ENCODE peak calls at places on chromosomes 13 and 19, in five cellular contexts. P is stomach, G is breast epithelium, Q is GM23338, D is GM12878. B is an unnamed sample.

GRCh38 chr13:58080806-58081205 is 449.3 kb downstream of the PCDH17 start:
- DNase-seq in Q (peak; percentile 72), G (no peak), P (no peak), D (no peak), B (no peak)

GRCh38 chr19:49042177-49042576 is 1.5 kb upstream of the CGB5 start:
- DNase-seq in D (no peak), G (no peak), P (no peak), Q (no peak), B (no peak)

GRCh38 chr13:105410602-105411001 is 1124.9 kb downstream of the EFNB2 start:
- DNase-seq in D (no peak), P (peak; percentile 67), G (peak; percentile 22), Q (peak; percentile 82), B (peak; percentile 21)

GRCh38 chr13:24274452-24274971 is 34.9 kb upstream of the C1QTNF9 start:
- DNase-seq in D (peak; percentile 88), P (peak; percentile 40), Q (no peak), G (no peak), B (peak; percentile 34)

GRCh38 chr13:100533588-100534041 is 55.0 kb downstream of the GGACT start:
- DNase-seq in D (no peak), P (peak; percentile 77), Q (no peak), G (no peak), B (no peak)

GRCh38 chr13:47121092-47121763 is 224.4 kb upstream of the HTR2A start:
- DNase-seq in P (no peak), G (no peak), Q (no peak), D (no peak), B (no peak)

GRCh38 chr13:41590122-41590521 is 132.8 kb downstream of the RGCC start:
- DNase-seq in P (no peak), Q (no peak), D (no peak), G (no peak), B (no peak)

GRCh38 chr19:49536921-49537462 is 9.2 kb downstream of the RCN3 start:
- DNase-seq in D (no peak), P (no peak), G (no peak), Q (no peak), B (no peak)

GRCh38 chr13:25905411-25906010 is 146.3 kb downstream of the SHISA2 start:
- DNase-seq in G (no peak), D (no peak), Q (no peak), P (no peak), B (peak; percentile 62)

GRCh38 chr13:91946498-91947070 is 548.2 kb downstream of the GPC5 start:
- DNase-seq in G (no peak), P (no peak), D (no peak), Q (peak; percentile 78), B (no peak)

GRCh38 chr13:107534548-107534947 is 680.8 kb downstream of the LIG4 start:
- DNase-seq in Q (no peak), G (no peak), P (no peak), D (no peak), B (no peak)

GRCh38 chr19:46639356-46640061 is 3.5 kb upstream of the GNG8 start:
- DNase-seq in P (no peak), D (no peak), Q (peak; percentile 74), G (no peak), B (peak; percentile 48)

GRCh38 chr19:17156296-17156946 is 58.7 kb upstream of the USE1 start:
- DNase-seq in P (no peak), G (no peak), Q (no peak), D (no peak), B (no peak)

GRCh38 chr19:2551172-2551863 is 75.4 kb downstream of the GADD45B start:
- DNase-seq in P (no peak), D (no peak), G (no peak), Q (no peak), B (no peak)

GRCh38 chr19:15464394-15465385 is at the start of gene RASAL3:
- DNase-seq in G (no peak), P (no peak), Q (peak; percentile 49), D (peak; percentile 51), B (peak; percentile 60)

GRCh38 chr19:34501339-34502320 is 20.1 kb downstream of the WTIP start:
- DNase-seq in Q (peak; percentile 93), G (peak; percentile 79), P (peak; percentile 95), D (peak; percentile 25), B (peak; percentile 94)

GRCh38 chr19:20503536-20503935 is 62.0 kb downstream of the ZNF737 start:
- DNase-seq in P (peak; percentile 26), Q (no peak), D (no peak), G (no peak), B (no peak)

GRCh38 chr19:55333870-55334269 is 5.8 kb upstream of the KMT5C start:
- DNase-seq in Q (no peak), G (no peak), D (no peak), P (peak; percentile 60), B (peak; percentile 88)

GRCh38 chr19:3375221-3376088 is 9.1 kb downstream of the NFIC start:
- DNase-seq in D (no peak), P (peak; percentile 82), G (peak; percentile 69), Q (no peak), B (peak; percentile 65)

GRCh38 chr13:70457474-70457873 is 349.2 kb upstream of the KLHL1 start:
- DNase-seq in P (no peak), Q (no peak), G (no peak), D (no peak), B (no peak)

GRCh38 chr13:97975851-97976550 is 22.5 kb downstream of the IPO5 start:
- DNase-seq in Q (peak; percentile 95), G (peak; percentile 80), D (no peak), P (peak; percentile 94), B (peak; percentile 93)

DNA sequence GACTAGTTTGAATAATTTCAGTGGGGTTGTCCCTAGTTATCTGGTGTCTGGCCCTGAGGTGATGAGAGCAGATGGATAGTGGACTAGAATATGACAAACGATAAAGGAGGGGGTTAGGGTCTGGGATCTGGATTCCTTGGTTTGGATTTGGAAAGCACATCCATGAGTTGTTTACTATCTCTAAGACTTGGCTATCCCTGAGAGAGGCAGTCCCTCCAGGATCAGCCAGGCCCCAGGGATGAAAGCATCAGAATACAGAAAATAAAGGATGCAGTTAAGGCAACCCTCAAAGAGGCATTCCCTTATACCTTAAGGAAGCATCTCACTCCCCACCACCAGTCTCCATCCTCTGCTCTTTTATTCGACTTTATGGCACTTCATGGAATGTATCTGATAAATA is 230.7 kb downstream of the NHLRC3 start:
- DNase-seq in Q (no peak), D (no peak), P (no peak), G (no peak), B (no peak)
- H3K36me3 ChIP-seq in Q (no peaks in the 10 kb centered on the region), D (no peaks in the 10 kb centered on the region), P (no peaks in the 10 kb centered on the region), G (no peaks in the 10 kb centered on the region), B (no peaks in the 10 kb centered on the region)

GRCh38 chr19:56671613-56671994 is at the start of gene ZNF835:
- DNase-seq in G (peak; percentile 77), D (no peak), P (peak; percentile 76), Q (peak; percentile 70), B (peak; percentile 87)
- TF ChIP-seq POLR2AphosphoS5 in G (no peak), D (no peak), P (no peak), Q (no peak), B (peak; percentile 32)

DNA sequence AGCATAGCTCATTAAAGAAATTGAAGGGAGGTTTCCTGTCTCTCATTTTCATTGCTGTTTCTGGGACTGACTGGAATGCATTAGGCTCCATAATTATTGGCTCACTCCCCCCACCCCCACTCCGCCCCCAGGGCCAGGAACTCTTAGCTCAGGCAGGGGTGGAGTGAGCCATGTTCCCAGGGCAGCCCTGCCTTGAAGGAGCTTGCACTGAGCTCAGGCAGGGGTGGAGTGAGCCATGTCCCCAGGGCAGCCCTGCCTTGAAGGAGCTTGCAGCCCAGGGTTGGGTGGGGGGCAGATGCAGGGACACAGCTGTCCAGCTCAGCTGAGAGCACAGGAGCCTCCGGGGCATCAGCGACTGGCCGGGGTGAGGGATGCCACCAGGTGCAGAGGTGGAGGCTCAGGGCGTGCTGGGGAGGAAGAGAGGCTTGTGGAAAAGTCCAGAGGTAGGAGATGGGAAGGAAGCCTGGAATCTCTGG is 39.1 kb upstream of the TFDP1 start:
- DNase-seq in D (no peak), G (no peak), Q (no peak), P (no peak), B (peak; percentile 8)
- H3K36me3 ChIP-seq in D (peaks cover 2% of the 10 kb centered on the region), G (no peaks in the 10 kb centered on the region), Q (no peaks in the 10 kb centered on the region), P (peaks cover 11% of the 10 kb centered on the region), B (no peaks in the 10 kb centered on the region)

GRCh38 chr13:36428083-36428482 is 4.2 kb upstream of the CCNA1 start:
- DNase-seq in G (no peak), D (no peak), Q (no peak), P (no peak), B (no peak)
- TF ChIP-seq POLR2AphosphoS5 in G (peak; percentile 42), D (no peak), Q (no peak), P (no peak), B (no peak)

B was measured in transverse colon.